ENCODE peak calls at places on chromosomes 6 and 20, in seven cellular contexts. Y is cardiac fibroblast, P is NB4, R is epithelial cell of proximal tubule, J is psoas muscle, W is GM13976, C is GM12864. Z is an unnamed sample.

GRCh38 chr6:126056355-126057004 is 70.1 kb downstream of the TRMT11 start:
- DNase-seq in J (no peak), W (no peak), R (no peak), C (no peak), P (no peak), Y (no peak), Z (no peak)

GRCh38 chr20:34536798-34537394 is 20.7 kb downstream of the DYNLRB1 start:
- DNase-seq in R (no peak), C (no peak), Y (peak), J (peak), W (no peak), P (peak), Z (no peak)

GRCh38 chr6:52663120-52663934 is 7.6 kb upstream of the TMEM14A start:
- DNase-seq in C (peak), W (peak), P (peak), Y (peak), R (peak), J (no peak), Z (peak)

GRCh38 chr6:97460394-97460793 is 177.4 kb upstream of the MMS22L start:
- DNase-seq in P (peak), J (no peak), Y (no peak), R (no peak), W (no peak), C (no peak), Z (no peak)

GRCh38 chr20:46752639-46753235 is 43.3 kb downstream of the SLC2A10 start:
- DNase-seq in Y (peak), P (peak), R (no peak), W (peak), C (peak), J (peak), Z (peak)

GRCh38 chr6:75207211-75207984 is 1.5 kb upstream of the COL12A1 start:
- DNase-seq in W (peak), C (no peak), Y (peak), J (peak), R (no peak), P (no peak), Z (peak)

GRCh38 chr6:136092897-136093296 is 157.2 kb downstream of the MTFR2 start:
- DNase-seq in C (no peak), Y (no peak), J (no peak), R (no peak), P (no peak), W (no peak), Z (no peak)

GRCh38 chr6:34247481-34248197 is 1.2 kb downstream of the SMIM29 start:
- DNase-seq in P (no peak), J (no peak), R (no peak), C (no peak), Y (no peak), W (no peak), Z (no peak)

GRCh38 chr20:44704551-44704971 is 10.6 kb upstream of the CCN5 start:
- DNase-seq in C (no peak), R (no peak), W (no peak), J (peak), Y (peak), P (peak), Z (no peak)

GRCh38 chr20:42430525-42431046 is 759.1 kb downstream of the PTPRT start:
- DNase-seq in R (no peak), J (no peak), W (no peak), C (no peak), P (no peak), Y (no peak), Z (no peak)

GRCh38 chr20:10539818-10540553 is 104.9 kb downstream of the SLX4IP start:
- DNase-seq in W (no peak), C (no peak), P (no peak), Y (no peak), J (no peak), R (no peak), Z (no peak)

GRCh38 chr20:45067558-45067957 is 33.4 kb downstream of the KCNS1 start:
- DNase-seq in P (no peak), W (no peak), Y (no peak), J (no peak), C (no peak), R (no peak), Z (no peak)

GRCh38 chr20:22717466-22717865 is 133.1 kb upstream of the FOXA2 start:
- DNase-seq in W (no peak), J (no peak), Y (peak), R (no peak), C (no peak), P (no peak), Z (no peak)

GRCh38 chr20:53611449-53611894 is 17.8 kb upstream of the ZNF217 start:
- DNase-seq in P (peak), J (no peak), Y (peak), R (peak), C (peak), W (no peak), Z (no peak)

GRCh38 chr6:28944412-28945006 is 20.7 kb upstream of the TRIM27 start:
- DNase-seq in C (peak), W (peak), P (peak), Y (peak), R (no peak), J (no peak), Z (no peak)

GRCh38 chr6:69232506-69233194 is 564.2 kb downstream of the LMBRD1 start:
- DNase-seq in P (peak), J (peak), Y (peak), C (no peak), R (peak), W (peak), Z (peak)

GRCh38 chr6:40819182-40819834 is 219.7 kb downstream of the UNC5CL start:
- DNase-seq in Y (no peak), W (no peak), C (no peak), P (peak), J (no peak), R (no peak), Z (no peak)

GRCh38 chr20:12660918-12661317 is 347.9 kb upstream of the SPTLC3 start:
- DNase-seq in P (peak), R (no peak), J (no peak), Y (no peak), W (no peak), C (no peak), Z (no peak)

GRCh38 chr20:49291200-49291599 is 13.3 kb upstream of the ZNFX1 start:
- DNase-seq in Y (no peak), C (no peak), J (no peak), P (no peak), R (no peak), W (no peak), Z (no peak)

GRCh38 chr6:112988748-112989147 is 641.6 kb downstream of the RFPL4B start:
- DNase-seq in J (no peak), C (no peak), Y (no peak), W (no peak), R (no peak), P (no peak), Z (no peak)

GRCh38 chr6:140401666-140402255 is 1027.3 kb upstream of the CITED2 start:
- DNase-seq in R (no peak), W (no peak), J (no peak), C (no peak), Y (no peak), P (no peak), Z (no peak)

GRCh38 chr6:32879691-32880090 is 25.7 kb downstream of the PSMB9 start:
- DNase-seq in R (no peak), Y (no peak), W (no peak), C (no peak), P (no peak), J (peak), Z (no peak)

GRCh38 chr6:103800131-103800670 is 1059.5 kb downstream of the HACE1 start:
- DNase-seq in P (no peak), J (no peak), Y (no peak), R (no peak), C (no peak), W (no peak), Z (no peak)

GRCh38 chr6:103798166-103798565 is 1061.6 kb downstream of the HACE1 start:
- DNase-seq in J (no peak), R (no peak), C (no peak), P (no peak), Y (no peak), W (no peak), Z (no peak)

GRCh38 chr6:103797738-103798137 is 1062.0 kb downstream of the HACE1 start:
- DNase-seq in Y (peak), J (no peak), W (no peak), R (no peak), P (peak), C (no peak), Z (no peak)
- TF ChIP-seq CTCF in Y (peak), J (peak), W (no peak), R (peak), P (peak), C (peak), Z (peak)

DNA sequence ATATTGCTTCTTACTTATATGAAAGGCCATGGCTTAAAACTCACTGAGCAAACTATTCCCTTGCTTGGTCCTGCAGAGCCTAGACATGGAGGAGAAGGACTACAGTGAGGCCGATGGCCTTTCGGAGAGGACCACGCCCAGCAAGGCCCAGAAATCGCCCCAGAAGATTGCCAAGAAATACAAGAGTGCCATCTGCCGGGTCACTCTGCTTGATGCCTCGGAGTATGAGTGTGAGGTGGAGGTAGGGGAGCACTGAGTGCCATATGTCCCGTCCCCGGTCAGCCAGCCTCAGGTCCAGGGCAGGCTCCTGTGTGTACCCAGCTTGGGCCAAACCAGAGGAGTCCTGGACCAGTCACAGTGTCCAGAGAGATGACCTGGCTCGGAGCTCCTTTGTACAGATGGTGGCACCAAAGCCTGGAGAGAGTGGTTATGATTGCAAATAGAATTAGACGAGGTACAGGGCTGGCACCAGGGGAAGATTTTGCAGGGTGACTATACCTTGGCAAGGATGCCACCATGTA is 21.0 kb downstream of the EPB41L1 start:
- DNase-seq in C (no peak), P (no peak), W (no peak), J (no peak), Y (no peak), R (no peak), Z (no peak)
- TF ChIP-seq CTCF in C (no peak), P (no peak), W (no peak), J (no peak), Y (no peak), R (no peak), Z (no peak)

DNA sequence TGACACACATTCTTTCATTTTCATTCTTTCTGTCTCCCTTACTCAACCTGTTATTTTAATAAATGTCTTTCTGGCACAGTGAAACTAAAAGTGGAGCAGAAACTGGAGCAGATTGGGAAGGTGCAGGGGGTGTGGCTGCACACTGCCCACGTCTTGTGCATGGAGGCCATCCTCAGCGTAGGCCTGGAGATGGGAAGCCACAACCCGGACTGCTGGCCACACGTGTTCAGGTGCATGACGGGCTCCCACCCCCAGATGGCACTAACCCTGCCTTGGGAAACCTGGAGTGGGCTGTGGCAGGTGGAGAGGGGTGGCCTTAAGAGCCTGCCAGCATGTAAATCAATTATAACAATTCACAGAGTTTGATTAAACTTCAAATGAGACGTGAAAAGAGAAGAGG is 71.4 kb upstream of the PBOV1 start:
- DNase-seq in J (no peak), R (no peak), Y (no peak), W (peak), C (no peak), P (peak), Z (no peak)
- TF ChIP-seq CTCF in J (no peak), R (peak), Y (no peak), W (peak), C (peak), P (peak), Z (peak)

GRCh38 chr20:17611540-17612286 is 41.8 kb downstream of the DSTN start:
- DNase-seq in J (peak), C (no peak), P (no peak), R (no peak), W (peak), Y (no peak), Z (peak)
- TF ChIP-seq CTCF in J (peak), C (peak), P (no peak), R (peak), W (no peak), Y (peak), Z (no peak)

DNA sequence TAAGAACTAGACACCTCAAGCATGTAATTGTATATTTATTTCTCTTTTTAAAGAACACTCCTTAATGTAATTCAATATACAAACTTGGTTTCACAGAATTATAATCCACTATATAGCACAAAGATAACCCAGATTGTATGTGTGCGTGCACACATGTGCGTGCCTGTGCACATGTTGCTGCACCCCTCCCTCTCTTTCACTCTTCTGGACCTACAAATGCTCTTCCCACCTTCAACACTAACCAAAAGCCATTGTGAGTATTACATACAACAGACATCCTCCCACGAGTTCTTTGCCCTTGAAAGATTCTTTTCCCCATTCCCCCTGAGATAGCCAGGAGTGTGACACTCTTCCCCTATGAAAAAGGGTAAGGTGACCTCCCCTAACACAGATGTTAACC is 193.5 kb downstream of the HIVEP2 start:
- DNase-seq in P (no peak), R (no peak), C (no peak), J (no peak), Y (no peak), W (no peak), Z (no peak)
- TF ChIP-seq CTCF in P (no peak), R (no peak), C (no peak), J (no peak), Y (no peak), W (no peak), Z (no peak)

DNA sequence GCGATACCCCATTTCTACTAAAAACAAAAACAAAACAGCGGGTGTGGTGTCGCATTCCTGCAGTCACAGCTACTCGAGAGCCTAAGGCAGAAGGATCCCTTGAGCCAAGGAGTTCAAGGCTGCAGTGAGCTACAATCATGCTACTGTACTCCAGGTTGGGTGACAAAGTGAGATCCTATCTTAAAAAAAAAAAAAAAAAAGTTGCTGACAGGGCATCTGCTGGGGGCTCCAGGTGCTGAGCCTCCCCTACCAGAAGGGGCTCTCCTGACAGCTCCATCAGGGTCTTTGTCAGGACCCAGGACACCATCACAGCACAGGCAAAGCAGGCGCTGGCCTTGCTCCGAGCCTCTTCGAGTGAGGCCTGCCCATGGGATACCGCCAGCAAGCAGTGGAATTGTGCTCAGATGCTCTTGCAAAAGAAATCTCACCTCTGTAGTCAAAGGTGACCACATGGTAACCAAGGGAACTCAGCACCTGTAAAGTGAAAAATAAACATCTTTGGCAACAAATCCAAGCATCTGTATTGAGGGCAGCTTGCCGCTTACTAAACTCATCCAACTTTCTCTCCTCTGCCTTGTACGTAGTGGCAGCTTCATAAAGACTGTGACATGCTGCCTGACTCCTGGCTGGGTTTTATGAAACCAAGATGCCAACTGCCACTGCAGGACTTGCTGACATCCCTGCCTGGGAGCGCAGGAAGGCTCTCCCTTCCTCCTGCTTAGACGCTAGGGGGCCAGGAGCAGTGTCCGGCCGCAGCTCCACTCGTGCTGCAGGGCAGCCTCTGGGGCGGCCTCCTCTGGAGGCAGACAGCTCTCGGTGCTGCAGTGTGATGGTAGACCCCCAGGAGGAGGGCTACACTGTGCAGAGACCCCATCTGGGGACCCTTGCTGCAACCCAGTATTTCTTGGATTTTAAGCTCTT is 66.9 kb downstream of the PYGB start:
- DNase-seq in C (no peak), J (no peak), P (no peak), R (no peak), W (no peak), Y (no peak), Z (no peak)
- TF ChIP-seq CTCF in C (no peak), J (no peak), P (no peak), R (no peak), W (no peak), Y (no peak), Z (no peak)

GRCh38 chr6:24879351-24879750 is 56.4 kb downstream of the RIPOR2 start:
- DNase-seq in P (no peak), W (no peak), C (no peak), J (no peak), Y (no peak), R (no peak), Z (no peak)

GRCh38 chr6:24887520-24887919 is 48.2 kb downstream of the RIPOR2 start:
- DNase-seq in W (no peak), C (no peak), P (no peak), Y (no peak), J (no peak), R (no peak), Z (no peak)

GRCh38 chr6:24882835-24883555 is 52.8 kb downstream of the RIPOR2 start:
- DNase-seq in P (no peak), J (no peak), R (no peak), Y (no peak), W (no peak), C (no peak), Z (no peak)

GRCh38 chr6:24883618-24884017 is 52.1 kb downstream of the RIPOR2 start:
- DNase-seq in R (no peak), Y (peak), J (no peak), P (no peak), C (peak), W (no peak), Z (no peak)

GRCh38 chr6:24882295-24882694 is 53.5 kb downstream of the RIPOR2 start:
- DNase-seq in J (no peak), Y (no peak), P (no peak), C (no peak), W (no peak), R (no peak), Z (no peak)
- TF ChIP-seq CTCF in J (no peak), Y (no peak), P (no peak), C (no peak), W (no peak), R (no peak), Z (no peak)

GRCh38 chr20:4189375-4189774 is 174.0 kb upstream of the RNF24 start:
- DNase-seq in J (no peak), P (no peak), C (no peak), R (no peak), W (no peak), Y (no peak), Z (no peak)
- TF ChIP-seq CTCF in J (no peak), P (no peak), C (no peak), R (no peak), W (no peak), Y (no peak), Z (no peak)

GRCh38 chr6:103268335-103268734 is 1591.4 kb downstream of the HACE1 start:
- DNase-seq in Y (no peak), W (no peak), C (no peak), P (no peak), J (no peak), R (no peak), Z (no peak)

DNA sequence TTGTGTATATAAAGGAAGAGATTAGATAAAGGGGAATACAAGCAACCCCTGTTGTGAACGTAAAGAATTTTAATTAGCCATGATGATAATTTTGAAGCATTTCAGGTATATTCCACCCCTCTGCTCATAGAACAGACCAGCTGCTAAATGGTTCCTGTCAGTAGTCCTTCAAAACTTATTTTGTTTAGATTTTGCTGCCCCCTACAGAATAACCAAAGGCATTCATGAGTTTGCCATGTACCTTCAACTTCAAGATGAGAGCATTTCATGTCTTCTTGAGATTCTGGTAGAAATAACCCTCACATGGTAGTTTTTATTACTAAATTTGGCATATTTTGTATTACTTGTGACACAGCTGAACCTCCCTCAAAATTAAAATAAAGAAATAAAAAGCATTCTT is 1586.7 kb downstream of the HACE1 start:
- DNase-seq in Y (peak), W (no peak), C (no peak), J (no peak), P (peak), R (no peak), Z (no peak)
- TF ChIP-seq CTCF in Y (no peak), W (peak), C (no peak), J (peak), P (peak), R (peak), Z (no peak)

DNA sequence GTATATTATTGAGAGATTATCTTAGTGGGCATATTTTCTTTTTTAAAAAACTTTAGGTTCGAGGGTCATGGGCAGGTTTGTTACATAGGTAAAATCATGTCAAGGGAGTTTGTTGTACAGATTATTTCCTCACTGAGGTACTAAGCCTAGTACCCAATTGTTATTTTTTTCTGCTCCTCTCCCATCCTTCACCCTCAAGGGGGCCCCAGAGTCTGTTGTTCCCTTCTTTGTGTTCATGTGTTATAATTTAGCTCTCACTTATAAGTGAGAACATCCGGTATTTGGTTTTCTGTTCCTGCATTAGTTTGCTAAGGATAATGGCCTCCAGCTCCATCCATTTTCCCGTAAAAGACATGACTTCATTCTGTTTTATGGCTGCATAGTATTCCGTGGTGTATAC is 247.9 kb upstream of the RAB32 start:
- DNase-seq in R (no peak), J (no peak), C (no peak), Y (no peak), W (no peak), P (no peak), Z (no peak)
- TF ChIP-seq CTCF in R (no peak), J (no peak), C (no peak), Y (no peak), W (no peak), P (no peak), Z (no peak)

Z was measured in GM10248.